ENCODE peak calls at places on chromosomes 7 and 10, in five cellular contexts. One of them, this sample, is unnamed.

GRCh38 chr10:128908109-128908898 is 558.7 kb upstream of the MGMT start:
- DNase-seq in HT-29: no peak
- DNase-seq in AG08395: no peak
- DNase-seq in neural crest cell: no peak
- DNase-seq in mucosa of descending colon: no peak
- DNase-seq in this sample: no peak

GRCh38 chr10:102433619-102434046 is 1.3 kb upstream of the CUEDC2 start:
- DNase-seq in HT-29: no peak
- DNase-seq in AG08395: no peak
- DNase-seq in neural crest cell: no peak
- DNase-seq in mucosa of descending colon: no peak
- DNase-seq in this sample: no peak

GRCh38 chr10:131773321-131773988 is 127.4 kb upstream of the PPP2R2D start:
- DNase-seq in HT-29: no peak
- DNase-seq in AG08395: no peak
- DNase-seq in neural crest cell: no peak
- DNase-seq in mucosa of descending colon: no peak
- DNase-seq in this sample: no peak

GRCh38 chr7:128985660-128986059 is 47.9 kb downstream of the IRF5 start:
- DNase-seq in HT-29: no peak
- DNase-seq in AG08395: no peak
- DNase-seq in neural crest cell: no peak
- DNase-seq in mucosa of descending colon: no peak
- DNase-seq in this sample: no peak

GRCh38 chr7:105003275-105003674 is 10.7 kb upstream of the KMT2E start:
- DNase-seq in HT-29: peak
- DNase-seq in AG08395: no peak
- DNase-seq in neural crest cell: no peak
- DNase-seq in mucosa of descending colon: peak
- DNase-seq in this sample: no peak

GRCh38 chr7:155324012-155324917 is 26.6 kb downstream of the INSIG1 start:
- DNase-seq in HT-29: no peak
- DNase-seq in AG08395: no peak
- DNase-seq in neural crest cell: no peak
- DNase-seq in mucosa of descending colon: no peak
- DNase-seq in this sample: no peak

GRCh38 chr10:88672041-88672440 is 7.8 kb downstream of the LIPF start:
- DNase-seq in HT-29: no peak
- DNase-seq in AG08395: no peak
- DNase-seq in neural crest cell: no peak
- DNase-seq in mucosa of descending colon: no peak
- DNase-seq in this sample: no peak

GRCh38 chr10:8133146-8133545 is 78.7 kb downstream of the GATA3 start:
- DNase-seq in HT-29: no peak
- DNase-seq in AG08395: no peak
- DNase-seq in neural crest cell: no peak
- DNase-seq in mucosa of descending colon: no peak
- DNase-seq in this sample: no peak

GRCh38 chr7:154183946-154184345 is 131.7 kb downstream of the DPP6 start:
- DNase-seq in HT-29: no peak
- DNase-seq in AG08395: no peak
- DNase-seq in neural crest cell: no peak
- DNase-seq in mucosa of descending colon: no peak
- DNase-seq in this sample: no peak

GRCh38 chr7:34165927-34166550 is 260.7 kb downstream of the BMPER start:
- DNase-seq in HT-29: peak
- DNase-seq in AG08395: peak
- DNase-seq in neural crest cell: no peak
- DNase-seq in mucosa of descending colon: peak
- DNase-seq in this sample: no peak

GRCh38 chr7:136958016-136958415 is 89.6 kb downstream of the CHRM2 start:
- DNase-seq in HT-29: no peak
- DNase-seq in AG08395: no peak
- DNase-seq in neural crest cell: no peak
- DNase-seq in mucosa of descending colon: no peak
- DNase-seq in this sample: no peak

GRCh38 chr10:7117177-7117799 is 293.5 kb downstream of the SFMBT2 start:
- DNase-seq in HT-29: no peak
- DNase-seq in AG08395: no peak
- DNase-seq in neural crest cell: no peak
- DNase-seq in mucosa of descending colon: no peak
- DNase-seq in this sample: no peak

GRCh38 chr7:157715938-157716280 is 379.1 kb downstream of the DNAJB6 start:
- DNase-seq in HT-29: no peak
- DNase-seq in AG08395: no peak
- DNase-seq in neural crest cell: no peak
- DNase-seq in mucosa of descending colon: no peak
- DNase-seq in this sample: no peak

GRCh38 chr7:23680417-23681405 is 712 bp downstream of the FAM221A start:
- DNase-seq in HT-29: peak
- DNase-seq in AG08395: peak
- DNase-seq in neural crest cell: peak
- DNase-seq in mucosa of descending colon: peak
- DNase-seq in this sample: no peak

GRCh38 chr7:74527842-74528241 is 74.1 kb downstream of the GTF2IRD1 start:
- DNase-seq in HT-29: peak
- DNase-seq in AG08395: no peak
- DNase-seq in neural crest cell: no peak
- DNase-seq in mucosa of descending colon: peak
- DNase-seq in this sample: no peak

GRCh38 chr10:129541208-129541607 is 74.2 kb downstream of the MGMT start:
- DNase-seq in HT-29: no peak
- DNase-seq in AG08395: no peak
- DNase-seq in neural crest cell: no peak
- DNase-seq in mucosa of descending colon: no peak
- DNase-seq in this sample: no peak

GRCh38 chr7:74604326-74605020 is 53.0 kb upstream of the GTF2I start:
- DNase-seq in HT-29: peak
- DNase-seq in AG08395: peak
- DNase-seq in neural crest cell: no peak
- DNase-seq in mucosa of descending colon: peak
- DNase-seq in this sample: no peak

GRCh38 chr7:76225379-76225778 is 23.7 kb downstream of the SRRM3 start:
- DNase-seq in HT-29: no peak
- DNase-seq in AG08395: peak
- DNase-seq in neural crest cell: peak
- DNase-seq in mucosa of descending colon: peak
- DNase-seq in this sample: no peak

GRCh38 chr10:46019541-46020343 is 10.7 kb downstream of the NCOA4 start:
- DNase-seq in HT-29: no peak
- DNase-seq in AG08395: no peak
- DNase-seq in neural crest cell: no peak
- DNase-seq in mucosa of descending colon: peak
- DNase-seq in this sample: no peak

GRCh38 chr7:98870807-98871491 is 1.1 kb upstream of the TMEM130 start:
- DNase-seq in HT-29: no peak
- DNase-seq in AG08395: no peak
- DNase-seq in neural crest cell: no peak
- DNase-seq in mucosa of descending colon: no peak
- DNase-seq in this sample: no peak

GRCh38 chr10:79454259-79454658 is 8.8 kb upstream of the ZCCHC24 start:
- DNase-seq in HT-29: no peak
- DNase-seq in AG08395: peak
- DNase-seq in neural crest cell: no peak
- DNase-seq in mucosa of descending colon: no peak
- DNase-seq in this sample: no peak

GRCh38 chr10:28480566-28480965 is 52.4 kb upstream of the WAC start:
- DNase-seq in HT-29: no peak
- DNase-seq in AG08395: no peak
- DNase-seq in neural crest cell: no peak
- DNase-seq in mucosa of descending colon: no peak
- DNase-seq in this sample: no peak

GRCh38 chr10:76491216-76491615 is 1059.8 kb downstream of the LRMDA start:
- DNase-seq in HT-29: no peak
- DNase-seq in AG08395: no peak
- DNase-seq in neural crest cell: no peak
- DNase-seq in mucosa of descending colon: no peak
- DNase-seq in this sample: no peak

GRCh38 chr7:116368960-116369359 is 130.6 kb upstream of the CAV2 start:
- DNase-seq in HT-29: peak
- DNase-seq in AG08395: no peak
- DNase-seq in neural crest cell: no peak
- DNase-seq in mucosa of descending colon: no peak
- DNase-seq in this sample: no peak

GRCh38 chr7:1666251-1666778 is 3.8 kb upstream of the ELFN1 start:
- DNase-seq in HT-29: no peak
- DNase-seq in AG08395: peak
- DNase-seq in neural crest cell: no peak
- DNase-seq in mucosa of descending colon: no peak
- DNase-seq in this sample: no peak

GRCh38 chr10:14244801-14245211 is 85.9 kb downstream of the FRMD4A start:
- DNase-seq in HT-29: peak
- DNase-seq in AG08395: no peak
- DNase-seq in neural crest cell: no peak
- DNase-seq in mucosa of descending colon: no peak
- DNase-seq in this sample: no peak